ENCODE peak calls at places on chromosome 22, in seven cellular contexts. R is HCT116, N is H1, Y is K562, H is GM12878, U is HepG2, Z is SK-N-SH. O is an unnamed sample.

GRCh38 chr22:25113316-25113721 is 86.3 kb upstream of the CRYBB3 start:
- DNase-seq in N (no peak), Z (no peak), Y (no peak), U (no peak), H (no peak), R (no peak), O (no peak)

GRCh38 chr22:25485626-25486545 is 78.6 kb upstream of the GRK3 start:
- DNase-seq in R (no peak), N (no peak), Z (no peak), Y (no peak), H (peak), U (no peak), O (no peak)

GRCh38 chr22:43275545-43275981 is 67.6 kb downstream of the SCUBE1 start:
- DNase-seq in R (peak), H (no peak), U (peak), N (no peak), Z (no peak), Y (peak), O (no peak)

GRCh38 chr22:25514436-25514835 is 50.0 kb upstream of the GRK3 start:
- DNase-seq in Z (no peak), Y (no peak), N (no peak), H (no peak), U (no peak), R (no peak), O (no peak)

GRCh38 chr22:42007922-42008321 is 9.3 kb downstream of the WBP2NL start:
- DNase-seq in H (no peak), Z (no peak), R (no peak), Y (no peak), N (no peak), U (no peak), O (no peak)

GRCh38 chr22:41256254-41256897 is 15.6 kb upstream of the CHADL start:
- DNase-seq in Z (no peak), H (no peak), N (no peak), R (no peak), U (no peak), Y (no peak), O (peak)

GRCh38 chr22:43377486-43377995 is 34.3 kb upstream of the MPPED1 start:
- DNase-seq in Y (no peak), U (no peak), Z (no peak), H (no peak), R (no peak), N (no peak), O (no peak)

GRCh38 chr22:37760152-37760551 is 47.6 kb upstream of the GCAT start:
- DNase-seq in Y (no peak), N (no peak), U (peak), R (no peak), H (no peak), Z (no peak), O (no peak)

GRCh38 chr22:19970479-19971275 is 29.1 kb upstream of the TXNRD2 start:
- DNase-seq in R (no peak), U (peak), H (no peak), Z (peak), N (no peak), Y (peak), O (peak)

GRCh38 chr22:41021655-41022454 is 70.5 kb upstream of the EP300 start:
- DNase-seq in Z (peak), R (peak), H (no peak), Y (peak), U (peak), N (no peak), O (no peak)

GRCh38 chr22:28674121-28674563 is 5.5 kb downstream of the TTC28 start:
- DNase-seq in Y (no peak), R (no peak), U (no peak), Z (peak), N (no peak), H (peak), O (no peak)

GRCh38 chr22:24697671-24698082 is 76.8 kb downstream of the PIWIL3 start:
- DNase-seq in R (no peak), H (no peak), U (no peak), N (no peak), Y (no peak), Z (no peak), O (peak)

GRCh38 chr22:46287873-46288751 is 8.6 kb upstream of the GTSE1 start:
- DNase-seq in H (peak), Y (no peak), U (no peak), R (no peak), Z (no peak), N (no peak), O (no peak)

GRCh38 chr22:46933040-46933439 is 170.6 kb downstream of the TBC1D22A start:
- DNase-seq in U (no peak), H (no peak), Z (no peak), R (no peak), N (no peak), Y (no peak), O (no peak)

GRCh38 chr22:41830174-41830573 is 2.7 kb upstream of the SREBF2 start:
- DNase-seq in H (no peak), Z (no peak), U (no peak), R (no peak), N (no peak), Y (no peak), O (no peak)

GRCh38 chr22:27628891-27629631 is 172.5 kb downstream of the MN1 start:
- DNase-seq in N (no peak), Z (no peak), R (peak), H (no peak), U (no peak), Y (no peak), O (peak)

GRCh38 chr22:45807156-45807915 is 135.7 kb downstream of the ATXN10 start:
- DNase-seq in R (no peak), Y (no peak), U (no peak), H (no peak), Z (no peak), N (no peak), O (no peak)

GRCh38 chr22:26577081-26577480 is 12.9 kb downstream of the TPST2 start:
- DNase-seq in Z (no peak), Y (no peak), H (no peak), U (no peak), N (no peak), R (no peak), O (no peak)

GRCh38 chr22:41526802-41527799 is 17.2 kb downstream of the POLR3H start:
- DNase-seq in R (no peak), Z (peak), N (no peak), Y (peak), U (no peak), H (no peak), O (peak)

GRCh38 chr22:22787805-22788459 is 99.7 kb upstream of the IGLL5 start:
- DNase-seq in U (peak), Z (peak), R (peak), H (no peak), N (no peak), Y (peak), O (peak)

GRCh38 chr22:47196881-47197701 is 434.6 kb downstream of the TBC1D22A start:
- DNase-seq in Z (no peak), N (no peak), Y (no peak), H (no peak), U (no peak), R (no peak), O (no peak)

GRCh38 chr22:38657248-38657909 is 941 bp downstream of the CBY1 start:
- DNase-seq in R (no peak), H (no peak), N (no peak), Y (no peak), Z (peak), U (peak), O (no peak)

GRCh38 chr22:43088979-43089717 is at the start of gene TTLL1:
- DNase-seq in N (peak), U (peak), R (peak), Y (peak), Z (peak), H (peak), O (peak)

GRCh38 chr22:37797874-37798500 is 9.7 kb upstream of the GCAT start:
- DNase-seq in Y (no peak), H (no peak), Z (no peak), U (no peak), N (no peak), R (no peak), O (no peak)

GRCh38 chr22:26318975-26319374 is 110.1 kb upstream of the ASPHD2 start:
- DNase-seq in U (peak), N (no peak), Y (peak), H (no peak), Z (no peak), R (no peak), O (no peak)

GRCh38 chr22:21651521-21652009 is 9.5 kb downstream of the SDF2L1 start:
- DNase-seq in N (no peak), U (no peak), R (no peak), Y (no peak), Z (peak), H (no peak), O (no peak)

GRCh38 chr22:24703101-24703500 is 71.4 kb downstream of the PIWIL3 start:
- DNase-seq in U (peak), N (no peak), Y (peak), H (no peak), Z (no peak), R (no peak), O (no peak)

GRCh38 chr22:46006379-46007002 is 29.5 kb upstream of the WNT7B start:
- DNase-seq in R (peak), N (peak), H (no peak), U (peak), Z (peak), Y (peak), O (peak)

DNA sequence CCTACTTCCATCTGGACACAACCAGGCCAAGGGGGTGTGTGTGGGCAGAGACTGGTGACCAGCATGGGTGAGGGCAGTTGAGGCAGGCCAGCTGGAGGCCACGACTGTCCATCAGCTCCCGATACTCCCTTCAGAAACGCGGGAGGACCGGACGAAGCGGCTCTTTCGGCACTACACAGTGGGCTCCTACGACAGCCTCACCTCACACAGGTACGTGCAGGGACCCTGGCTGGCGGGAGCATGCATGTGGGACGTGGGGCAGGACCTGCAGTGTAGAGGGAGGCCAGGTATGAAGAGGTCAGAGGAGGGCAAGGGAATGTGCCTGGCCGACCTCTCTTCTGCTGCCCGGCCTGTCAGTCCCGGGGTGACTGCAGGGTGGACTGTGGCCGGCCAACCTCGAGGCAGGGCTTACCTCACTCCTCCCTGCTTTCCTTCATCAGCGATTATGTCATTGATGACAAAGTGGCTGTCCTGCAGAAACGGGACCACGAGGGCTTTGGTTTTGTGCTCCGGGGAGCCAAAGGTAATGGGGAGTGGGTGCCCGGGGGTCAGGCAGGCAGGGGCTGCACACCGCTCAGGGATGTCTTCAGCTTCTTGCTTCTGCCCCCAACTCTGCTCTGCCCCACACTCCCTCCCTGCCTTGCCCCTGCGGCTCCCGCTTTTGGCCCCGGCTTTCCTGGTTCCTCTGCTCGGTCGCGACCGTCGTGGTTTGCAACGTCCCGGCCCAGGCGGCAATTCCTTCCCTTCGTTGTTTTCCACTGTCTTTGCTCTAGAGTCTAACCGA is 31.3 kb downstream of the SHANK3 start:
- DNase-seq in R (no peak), U (no peak), Z (no peak), H (no peak), N (no peak), Y (no peak), O (no peak)
- TF ChIP-seq JUND in R (no peak), U (no peak), Z (no peak), H (no peak), N (no peak), Y (no peak), O (no peak)

GRCh38 chr22:35349704-35350538 is 31.0 kb upstream of the HMOX1 start:
- DNase-seq in U (no peak), Z (peak), N (no peak), H (no peak), Y (no peak), R (no peak), O (no peak)
- TF ChIP-seq JUND in U (no peak), Z (no peak), N (no peak), H (no peak), Y (no peak), R (no peak), O (no peak)

GRCh38 chr22:44446483-44446882 is 51.5 kb downstream of the RTL6 start:
- DNase-seq in U (no peak), Y (no peak), R (no peak), Z (no peak), H (no peak), N (no peak), O (no peak)

GRCh38 chr22:44444341-44445306 is 53.4 kb downstream of the RTL6 start:
- DNase-seq in Z (peak), N (peak), H (no peak), U (no peak), R (no peak), Y (peak), O (no peak)

GRCh38 chr22:44445307-44445680 is 52.7 kb downstream of the RTL6 start:
- DNase-seq in R (no peak), H (no peak), Y (no peak), Z (no peak), N (no peak), U (no peak), O (no peak)

GRCh38 chr22:44443641-44444235 is 54.3 kb downstream of the RTL6 start:
- DNase-seq in R (no peak), H (no peak), N (no peak), Z (no peak), Y (no peak), U (no peak), O (no peak)

GRCh38 chr22:44445731-44446130 is 52.3 kb downstream of the RTL6 start:
- DNase-seq in Y (no peak), U (no peak), Z (no peak), N (no peak), R (no peak), H (no peak), O (no peak)
- TF ChIP-seq JUND in Y (no peak), U (no peak), Z (no peak), N (no peak), R (no peak), H (no peak), O (no peak)

DNA sequence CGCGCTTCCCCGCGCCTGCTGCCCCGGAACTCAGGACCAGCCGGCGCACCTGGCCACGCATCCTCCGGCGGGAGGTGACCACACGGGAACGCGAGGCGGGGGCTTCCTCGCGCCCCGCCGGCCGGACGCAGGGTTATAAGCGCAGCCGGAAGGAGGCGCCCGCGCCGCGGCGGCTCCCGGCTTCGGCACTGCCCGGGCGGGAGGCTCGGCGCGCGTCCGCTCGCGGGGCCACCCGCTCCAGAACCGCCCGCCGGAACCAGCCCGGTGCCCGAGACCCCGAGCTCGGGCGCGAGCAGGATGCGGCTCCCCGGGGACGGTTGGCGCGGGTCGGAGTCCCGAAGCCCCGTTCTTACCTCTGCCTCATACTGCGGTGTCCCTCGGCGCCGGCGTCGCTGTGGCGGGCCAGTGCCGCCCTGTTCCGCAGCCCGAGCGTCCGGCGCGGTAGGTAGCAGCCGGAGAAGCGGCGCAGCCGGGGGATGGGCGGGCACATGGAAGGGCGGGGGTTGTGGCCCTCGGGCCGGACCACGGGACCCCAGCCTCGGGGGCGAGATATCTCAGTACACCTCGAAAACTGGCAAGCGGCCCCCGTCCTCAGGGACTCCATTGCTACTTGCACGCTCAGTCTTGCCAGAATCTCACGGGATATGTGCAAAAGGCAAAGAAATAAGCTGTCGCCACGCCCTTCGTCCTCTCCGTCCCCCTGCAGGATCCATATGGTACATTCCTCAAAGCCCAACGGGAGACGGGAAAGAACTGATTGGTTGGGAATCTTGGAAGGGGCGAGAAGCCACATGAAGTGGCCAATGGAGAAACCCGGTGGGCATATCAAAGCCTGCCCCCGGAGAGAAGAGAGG is 23.1 kb downstream of the MICAL3 start:
- DNase-seq in Y (peak), Z (peak), U (peak), R (peak), H (peak), N (peak), O (peak)
- TF ChIP-seq JUND in Y (no peak), Z (no peak), U (no peak), R (peak), H (peak), N (peak), O (no peak)

DNA sequence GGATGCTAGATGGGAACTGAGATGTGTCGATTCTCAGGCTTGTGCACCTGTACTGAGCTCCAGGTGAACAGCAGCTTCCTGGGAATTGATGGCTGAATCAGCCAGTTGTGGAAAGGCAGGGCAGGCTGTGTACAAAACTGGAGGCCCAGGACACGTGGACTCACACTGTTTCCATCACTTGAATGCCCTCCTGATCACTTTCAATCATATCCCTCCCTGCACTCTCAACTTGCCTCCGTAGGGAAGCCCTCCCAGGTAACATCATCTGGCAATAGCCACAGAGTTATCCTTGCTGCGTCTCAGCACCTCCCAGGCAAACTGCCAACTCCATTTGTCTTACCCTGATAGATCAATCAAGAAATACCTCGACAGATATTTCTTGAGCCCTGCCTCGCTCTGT is 10.1 kb downstream of the FAM83F start:
- DNase-seq in N (no peak), U (no peak), R (no peak), Z (no peak), Y (no peak), H (no peak), O (no peak)
- TF ChIP-seq JUND in N (no peak), U (no peak), R (no peak), Z (no peak), Y (no peak), H (no peak), O (no peak)

GRCh38 chr22:48740731-48741405 is 1086.8 kb downstream of the BRD1 start:
- DNase-seq in U (no peak), R (no peak), Z (no peak), Y (no peak), N (no peak), H (no peak), O (no peak)
- TF ChIP-seq JUND in U (no peak), R (no peak), Z (no peak), Y (no peak), N (no peak), H (no peak), O (no peak)

GRCh38 chr22:36409067-36409466 is 21.3 kb upstream of the MYH9 start:
- DNase-seq in Y (no peak), U (no peak), N (no peak), Z (no peak), H (no peak), R (no peak), O (no peak)
- TF ChIP-seq JUND in Y (no peak), U (no peak), N (no peak), Z (no peak), H (no peak), R (no peak), O (no peak)

GRCh38 chr22:30416843-30417242 is 8.7 kb upstream of the MTFP1 start:
- DNase-seq in Y (no peak), Z (no peak), R (no peak), U (no peak), N (no peak), H (no peak), O (no peak)

GRCh38 chr22:30413745-30414524 is 11.6 kb upstream of the MTFP1 start:
- DNase-seq in Y (no peak), U (no peak), N (no peak), Z (no peak), R (no peak), H (no peak), O (no peak)

GRCh38 chr22:30413001-30413400 is 12.6 kb upstream of the MTFP1 start:
- DNase-seq in U (no peak), Z (no peak), H (no peak), R (no peak), N (no peak), Y (no peak), O (no peak)

GRCh38 chr22:30416403-30416802 is 9.2 kb upstream of the MTFP1 start:
- DNase-seq in N (no peak), Y (no peak), H (no peak), U (peak), R (no peak), Z (no peak), O (no peak)

GRCh38 chr22:30414525-30415047 is 11.0 kb upstream of the MTFP1 start:
- DNase-seq in Y (no peak), U (no peak), H (no peak), Z (no peak), R (no peak), N (no peak), O (no peak)
- TF ChIP-seq JUND in Y (no peak), U (no peak), H (no peak), Z (no peak), R (no peak), N (no peak), O (no peak)